ENCODE peak calls at places on chromosomes 16 and 17, in five cellular contexts. H is T-helper 2 cell; E is mucosa of gallbladder; M is nucleus accumbens; N is activated CD4-positive, alpha-beta memory T cell treated with anti-CD3 and anti-CD28 coated beads for 36 hours. F is an unnamed sample.

GRCh38 chr17:28047806-28048205 is 5.3 kb downstream of the NLK start:
- DNase-seq in H (no peak), E (no peak), M (no peak), N (no peak), F (no peak)

GRCh38 chr17:82129095-82129494 is 31.1 kb upstream of the FASN start:
- DNase-seq in H (no peak), E (no peak), M (no peak), N (no peak), F (no peak)

GRCh38 chr17:34584805-34585416 is 5.5 kb downstream of the TMEM132E start:
- DNase-seq in H (no peak), E (no peak), M (no peak), N (no peak), F (no peak)

GRCh38 chr16:55912022-55912421 is 36.8 kb upstream of the CES5A start:
- DNase-seq in H (no peak), E (no peak), M (peak; percentile 14), N (no peak), F (no peak)

GRCh38 chr17:57641761-57642160 is 103.3 kb downstream of the CCDC182 start:
- DNase-seq in H (no peak), E (no peak), M (no peak), N (no peak), F (no peak)

GRCh38 chr17:64216030-64216384 is 47.1 kb downstream of the TEX2 start:
- DNase-seq in H (no peak), E (no peak), M (no peak), N (no peak), F (no peak)

GRCh38 chr16:4649744-4650442 is 25.3 kb downstream of the MGRN1 start:
- DNase-seq in H (no peak), E (no peak), M (no peak), N (no peak), F (no peak)

GRCh38 chr16:70650216-70650615 is 3.9 kb downstream of the IL34 start:
- DNase-seq in H (no peak), E (no peak), M (no peak), N (no peak), F (no peak)

GRCh38 chr16:27759301-27759871 is 209.4 kb downstream of the KATNIP start:
- DNase-seq in H (no peak), E (no peak), M (no peak), N (no peak), F (no peak)

GRCh38 chr17:7045492-7046126 is 1.7 kb upstream of the SLC16A11 start:
- DNase-seq in H (no peak), E (peak; percentile 77), M (no peak), N (no peak), F (peak; percentile 45)

GRCh38 chr17:78575899-78576298 is 1.3 kb downstream of the DNAH17 start:
- DNase-seq in H (no peak), E (no peak), M (no peak), N (no peak), F (no peak)

GRCh38 chr16:88854306-88855111 is 2.2 kb downstream of the GALNS start:
- DNase-seq in H (no peak), E (no peak), M (no peak), N (peak; percentile 30), F (no peak)